ENCODE peak calls at places on chromosomes 16 and 17, in five cellular contexts. One of them, this sample, is unnamed.

GRCh38 chr16:27700596-27700995 is 150.7 kb downstream of the KATNIP start:
- DNase-seq in IMR-90: no peak
- DNase-seq in mammary epithelial cell: no peak
- DNase-seq in AG04449: no peak
- DNase-seq in epithelial cell of esophagus: no peak
- DNase-seq in this sample: no peak

GRCh38 chr16:4091638-4092037 is 24.6 kb downstream of the ADCY9 start:
- DNase-seq in IMR-90: no peak
- DNase-seq in mammary epithelial cell: no peak
- DNase-seq in AG04449: no peak
- DNase-seq in epithelial cell of esophagus: peak; percentile 39
- DNase-seq in this sample: no peak

GRCh38 chr17:81568416-81568815 is 16.3 kb upstream of the FAAP100 start:
- DNase-seq in IMR-90: no peak
- DNase-seq in mammary epithelial cell: no peak
- DNase-seq in AG04449: no peak
- DNase-seq in epithelial cell of esophagus: no peak
- DNase-seq in this sample: no peak

GRCh38 chr16:72189865-72190371 is 18.0 kb upstream of the PMFBP1 start:
- DNase-seq in IMR-90: peak; percentile 51
- DNase-seq in mammary epithelial cell: peak; percentile 57
- DNase-seq in AG04449: peak; percentile 5
- DNase-seq in epithelial cell of esophagus: peak; percentile 66
- DNase-seq in this sample: no peak

GRCh38 chr17:44115585-44116415 is 7.6 kb downstream of the HDAC5 start:
- DNase-seq in IMR-90: peak; percentile 43
- DNase-seq in mammary epithelial cell: no peak
- DNase-seq in AG04449: no peak
- DNase-seq in epithelial cell of esophagus: peak; percentile 38
- DNase-seq in this sample: no peak

GRCh38 chr16:58485184-58485887 is 14.6 kb upstream of the NDRG4 start:
- DNase-seq in IMR-90: no peak
- DNase-seq in mammary epithelial cell: no peak
- DNase-seq in AG04449: no peak
- DNase-seq in epithelial cell of esophagus: no peak
- DNase-seq in this sample: no peak

GRCh38 chr17:63434951-63435571 is 11.0 kb downstream of the CYB561 start:
- DNase-seq in IMR-90: peak; percentile 25
- DNase-seq in mammary epithelial cell: peak; percentile 76
- DNase-seq in AG04449: no peak
- DNase-seq in epithelial cell of esophagus: peak; percentile 88
- DNase-seq in this sample: no peak

GRCh38 chr16:63617047-63617989 is 1504.5 kb downstream of the CDH11 start:
- DNase-seq in IMR-90: no peak
- DNase-seq in mammary epithelial cell: no peak
- DNase-seq in AG04449: no peak
- DNase-seq in epithelial cell of esophagus: no peak
- DNase-seq in this sample: no peak

GRCh38 chr17:32007463-32008298 is 498 bp downstream of the LRRC37B start:
- DNase-seq in IMR-90: peak; percentile 19
- DNase-seq in mammary epithelial cell: peak; percentile 27
- DNase-seq in AG04449: no peak
- DNase-seq in epithelial cell of esophagus: peak; percentile 41
- DNase-seq in this sample: no peak

GRCh38 chr17:55660171-55660886 is 62.3 kb downstream of the TMEM100 start:
- DNase-seq in IMR-90: no peak
- DNase-seq in mammary epithelial cell: no peak
- DNase-seq in AG04449: no peak
- DNase-seq in epithelial cell of esophagus: no peak
- DNase-seq in this sample: no peak

GRCh38 chr17:68460715-68461114 is 3.4 kb upstream of the WIPI1 start:
- DNase-seq in IMR-90: no peak
- DNase-seq in mammary epithelial cell: no peak
- DNase-seq in AG04449: no peak
- DNase-seq in epithelial cell of esophagus: no peak
- DNase-seq in this sample: no peak

GRCh38 chr17:60863892-60864673 is 186.4 kb downstream of the BCAS3 start:
- DNase-seq in IMR-90: peak; percentile 9
- DNase-seq in mammary epithelial cell: no peak
- DNase-seq in AG04449: no peak
- DNase-seq in epithelial cell of esophagus: no peak
- DNase-seq in this sample: no peak

GRCh38 chr17:46159686-46160085 is 33.5 kb downstream of the KANSL1 start:
- DNase-seq in IMR-90: peak; percentile 87
- DNase-seq in mammary epithelial cell: peak; percentile 47
- DNase-seq in AG04449: peak; percentile 26
- DNase-seq in epithelial cell of esophagus: peak; percentile 36
- DNase-seq in this sample: peak; percentile 54

GRCh38 chr17:66904760-66905637 is 59.5 kb upstream of the CACNG4 start:
- DNase-seq in IMR-90: peak; percentile 72
- DNase-seq in mammary epithelial cell: peak; percentile 56
- DNase-seq in AG04449: no peak
- DNase-seq in epithelial cell of esophagus: peak; percentile 83
- DNase-seq in this sample: no peak

GRCh38 chr17:50634915-50635719 is 436 bp downstream of the ABCC3 start:
- DNase-seq in IMR-90: no peak
- DNase-seq in mammary epithelial cell: no peak
- DNase-seq in AG04449: no peak
- DNase-seq in epithelial cell of esophagus: no peak
- DNase-seq in this sample: no peak

GRCh38 chr17:65359016-65359415 is 202.4 kb downstream of the AXIN2 start:
- DNase-seq in IMR-90: peak; percentile 84
- DNase-seq in mammary epithelial cell: peak; percentile 83
- DNase-seq in AG04449: peak; percentile 21
- DNase-seq in epithelial cell of esophagus: peak; percentile 80
- DNase-seq in this sample: peak; percentile 33

GRCh38 chr17:71024172-71024571 is 854.8 kb downstream of the KCNJ2 start:
- DNase-seq in IMR-90: peak; percentile 7
- DNase-seq in mammary epithelial cell: no peak
- DNase-seq in AG04449: no peak
- DNase-seq in epithelial cell of esophagus: no peak
- DNase-seq in this sample: no peak

GRCh38 chr16:681746-682427 is 1.7 kb downstream of the STUB1 start:
- DNase-seq in IMR-90: no peak
- DNase-seq in mammary epithelial cell: no peak
- DNase-seq in AG04449: no peak
- DNase-seq in epithelial cell of esophagus: no peak
- DNase-seq in this sample: no peak

GRCh38 chr17:31495049-31495885 is 103.8 kb downstream of the RAB11FIP4 start:
- DNase-seq in IMR-90: no peak
- DNase-seq in mammary epithelial cell: peak; percentile 37
- DNase-seq in AG04449: no peak
- DNase-seq in epithelial cell of esophagus: peak; percentile 73
- DNase-seq in this sample: no peak

GRCh38 chr17:48548687-48549621 is 4.0 kb upstream of the HOXB2 start:
- DNase-seq in IMR-90: peak; percentile 29
- DNase-seq in mammary epithelial cell: peak; percentile 30
- DNase-seq in AG04449: no peak
- DNase-seq in epithelial cell of esophagus: no peak
- DNase-seq in this sample: no peak

GRCh38 chr17:74089869-74090464 is 113.5 kb upstream of the RPL38 start:
- DNase-seq in IMR-90: no peak
- DNase-seq in mammary epithelial cell: peak; percentile 40
- DNase-seq in AG04449: peak; percentile 12
- DNase-seq in epithelial cell of esophagus: peak; percentile 13
- DNase-seq in this sample: no peak

GRCh38 chr17:556431-556995 is 158.1 kb downstream of the VPS53 start:
- DNase-seq in IMR-90: no peak
- DNase-seq in mammary epithelial cell: no peak
- DNase-seq in AG04449: no peak
- DNase-seq in epithelial cell of esophagus: no peak
- DNase-seq in this sample: no peak

GRCh38 chr16:4570688-4571321 is 14.7 kb downstream of the C16orf96 start:
- DNase-seq in IMR-90: no peak
- DNase-seq in mammary epithelial cell: no peak
- DNase-seq in AG04449: no peak
- DNase-seq in epithelial cell of esophagus: no peak
- DNase-seq in this sample: no peak

GRCh38 chr17:15944720-15945492 is at the start of gene ADORA2B:
- DNase-seq in IMR-90: peak; percentile 71
- DNase-seq in mammary epithelial cell: peak; percentile 70
- DNase-seq in AG04449: no peak
- DNase-seq in epithelial cell of esophagus: peak; percentile 71
- DNase-seq in this sample: no peak

GRCh38 chr17:49612721-49613120 is 37.0 kb downstream of the NXPH3 start:
- DNase-seq in IMR-90: no peak
- DNase-seq in mammary epithelial cell: no peak
- DNase-seq in AG04449: no peak
- DNase-seq in epithelial cell of esophagus: peak; percentile 34
- DNase-seq in this sample: no peak

GRCh38 chr17:57766307-57766943 is 21.3 kb upstream of the CCDC182 start:
- DNase-seq in IMR-90: no peak
- DNase-seq in mammary epithelial cell: no peak
- DNase-seq in AG04449: no peak
- DNase-seq in epithelial cell of esophagus: peak; percentile 13
- DNase-seq in this sample: no peak

GRCh38 chr17:17551361-17551760 is 40.1 kb downstream of the PEMT start:
- DNase-seq in IMR-90: no peak
- DNase-seq in mammary epithelial cell: no peak
- DNase-seq in AG04449: no peak
- DNase-seq in epithelial cell of esophagus: no peak
- DNase-seq in this sample: no peak

GRCh38 chr17:7336240-7337175 is at the start of gene ACAP1:
- DNase-seq in IMR-90: no peak
- DNase-seq in mammary epithelial cell: no peak
- DNase-seq in AG04449: no peak
- DNase-seq in epithelial cell of esophagus: no peak
- DNase-seq in this sample: no peak

GRCh38 chr17:57735707-57736106 is 9.4 kb downstream of the CCDC182 start:
- DNase-seq in IMR-90: no peak
- DNase-seq in mammary epithelial cell: peak; percentile 14
- DNase-seq in AG04449: no peak
- DNase-seq in epithelial cell of esophagus: peak; percentile 33
- DNase-seq in this sample: no peak

GRCh38 chr16:22674832-22675191 is 139.2 kb upstream of the HS3ST2 start:
- DNase-seq in IMR-90: no peak
- DNase-seq in mammary epithelial cell: no peak
- DNase-seq in AG04449: no peak
- DNase-seq in epithelial cell of esophagus: no peak
- DNase-seq in this sample: no peak

GRCh38 chr16:50999181-50999580 is 151.9 kb downstream of the SALL1 start:
- DNase-seq in IMR-90: no peak
- DNase-seq in mammary epithelial cell: no peak
- DNase-seq in AG04449: no peak
- DNase-seq in epithelial cell of esophagus: no peak
- DNase-seq in this sample: no peak

GRCh38 chr16:57138281-57138935 is 46.0 kb downstream of the CPNE2 start:
- DNase-seq in IMR-90: no peak
- DNase-seq in mammary epithelial cell: no peak
- DNase-seq in AG04449: no peak
- DNase-seq in epithelial cell of esophagus: no peak
- DNase-seq in this sample: no peak

GRCh38 chr16:57143125-57143965 is 42.5 kb downstream of the PSME3IP1 start:
- DNase-seq in IMR-90: no peak
- DNase-seq in mammary epithelial cell: no peak
- DNase-seq in AG04449: no peak
- DNase-seq in epithelial cell of esophagus: no peak
- DNase-seq in this sample: no peak

GRCh38 chr16:57144027-57144426 is 41.8 kb downstream of the PSME3IP1 start:
- DNase-seq in IMR-90: no peak
- DNase-seq in mammary epithelial cell: no peak
- DNase-seq in AG04449: no peak
- DNase-seq in epithelial cell of esophagus: no peak
- DNase-seq in this sample: no peak

GRCh38 chr16:57141822-57142631 is 43.8 kb downstream of the PSME3IP1 start:
- DNase-seq in IMR-90: no peak
- DNase-seq in mammary epithelial cell: no peak
- DNase-seq in AG04449: no peak
- DNase-seq in epithelial cell of esophagus: peak; percentile 35
- DNase-seq in this sample: no peak

GRCh38 chr16:57140866-57141668 is 44.8 kb downstream of the PSME3IP1 start:
- DNase-seq in IMR-90: no peak
- DNase-seq in mammary epithelial cell: no peak
- DNase-seq in AG04449: no peak
- DNase-seq in epithelial cell of esophagus: no peak
- DNase-seq in this sample: no peak
- H3K4me3 ChIP-seq in IMR-90: no peak overlapping the region
- H3K4me3 ChIP-seq in mammary epithelial cell: no peak overlapping the region
- H3K4me3 ChIP-seq in AG04449: no peak overlapping the region
- H3K4me3 ChIP-seq in epithelial cell of esophagus: no peak overlapping the region
- H3K4me3 ChIP-seq in this sample: no peak overlapping the region

DNA sequence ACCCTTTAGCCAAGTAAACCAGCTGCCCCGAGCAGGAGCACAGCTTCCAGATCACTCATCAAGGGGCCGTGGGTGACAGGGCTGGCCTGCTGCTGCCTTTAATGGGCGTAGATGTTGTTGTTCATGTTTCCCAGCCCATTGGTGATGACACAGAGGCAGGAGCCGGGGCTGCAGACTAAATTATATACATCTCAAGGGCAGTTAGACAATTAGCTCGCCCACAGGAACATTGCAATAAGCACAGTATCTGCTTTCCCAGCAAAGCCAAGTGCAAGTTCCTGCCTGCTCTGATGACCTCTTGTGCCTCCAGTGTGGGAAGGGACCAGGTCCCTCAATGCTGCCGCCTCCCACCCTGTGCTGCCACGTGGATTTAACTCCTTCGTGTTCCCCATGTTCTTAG is 485.8 kb downstream of the MAF start:
- DNase-seq in IMR-90: no peak
- DNase-seq in mammary epithelial cell: no peak
- DNase-seq in AG04449: no peak
- DNase-seq in epithelial cell of esophagus: no peak
- DNase-seq in this sample: no peak
- H3K4me3 ChIP-seq in IMR-90: no peak overlapping the region
- H3K4me3 ChIP-seq in mammary epithelial cell: no peak overlapping the region
- H3K4me3 ChIP-seq in AG04449: no peak overlapping the region
- H3K4me3 ChIP-seq in epithelial cell of esophagus: no peak overlapping the region
- H3K4me3 ChIP-seq in this sample: no peak overlapping the region

GRCh38 chr16:75218256-75219076 is at the start of gene CTRB1:
- DNase-seq in IMR-90: no peak
- DNase-seq in mammary epithelial cell: no peak
- DNase-seq in AG04449: no peak
- DNase-seq in epithelial cell of esophagus: no peak
- DNase-seq in this sample: no peak
- H3K4me3 ChIP-seq in IMR-90: no peak within 1 kb of the TSS
- H3K4me3 ChIP-seq in mammary epithelial cell: no peak within 1 kb of the TSS
- H3K4me3 ChIP-seq in AG04449: no peak within 1 kb of the TSS
- H3K4me3 ChIP-seq in epithelial cell of esophagus: no peak within 1 kb of the TSS
- H3K4me3 ChIP-seq in this sample: no peak within 1 kb of the TSS

GRCh38 chr17:40464392-40464855 is 21.2 kb downstream of the IGFBP4 start:
- DNase-seq in IMR-90: no peak
- DNase-seq in mammary epithelial cell: no peak
- DNase-seq in AG04449: no peak
- DNase-seq in epithelial cell of esophagus: no peak
- DNase-seq in this sample: no peak

GRCh38 chr17:40461036-40461721 is 17.9 kb downstream of the IGFBP4 start:
- DNase-seq in IMR-90: no peak
- DNase-seq in mammary epithelial cell: no peak
- DNase-seq in AG04449: no peak
- DNase-seq in epithelial cell of esophagus: no peak
- DNase-seq in this sample: no peak

GRCh38 chr17:40461774-40462342 is 18.6 kb downstream of the IGFBP4 start:
- DNase-seq in IMR-90: no peak
- DNase-seq in mammary epithelial cell: no peak
- DNase-seq in AG04449: no peak
- DNase-seq in epithelial cell of esophagus: no peak
- DNase-seq in this sample: no peak

GRCh38 chr17:40463122-40463550 is 19.9 kb downstream of the IGFBP4 start:
- DNase-seq in IMR-90: no peak
- DNase-seq in mammary epithelial cell: no peak
- DNase-seq in AG04449: no peak
- DNase-seq in epithelial cell of esophagus: no peak
- DNase-seq in this sample: no peak

GRCh38 chr17:40462343-40463121 is 19.3 kb downstream of the IGFBP4 start:
- DNase-seq in IMR-90: no peak
- DNase-seq in mammary epithelial cell: no peak
- DNase-seq in AG04449: no peak
- DNase-seq in epithelial cell of esophagus: no peak
- DNase-seq in this sample: no peak
- H3K4me3 ChIP-seq in IMR-90: no peak overlapping the region
- H3K4me3 ChIP-seq in mammary epithelial cell: no peak overlapping the region
- H3K4me3 ChIP-seq in AG04449: no peak overlapping the region
- H3K4me3 ChIP-seq in epithelial cell of esophagus: no peak overlapping the region
- H3K4me3 ChIP-seq in this sample: no peak overlapping the region

This sample was measured in AG04450.